ENCODE peak calls at places on chromosomes 5 and 9, in four cellular contexts. X is GM12878, J is GOT3, N is Kasumi-1. K is an unnamed sample.

GRCh38 chr5:121090822-121091221 is 626.7 kb downstream of the PRR16 start:
- DNase-seq in X (no peak), J (no peak), N (no peak), K (no peak)

GRCh38 chr9:89179920-89180667 is 1.5 kb upstream of the SHC3 start:
- DNase-seq in X (no peak), J (peak; percentile 66), N (peak; percentile 96), K (no peak)

GRCh38 chr9:79224672-79225433 is 346.9 kb upstream of the TLE4 start:
- DNase-seq in X (no peak), J (no peak), N (peak; percentile 7), K (no peak)

GRCh38 chr5:433836-434235 is 9.1 kb upstream of the EXOC3 start:
- DNase-seq in X (no peak), J (no peak), N (no peak), K (no peak)

GRCh38 chr5:998975-999501 is 9.6 kb upstream of the NKD2 start:
- DNase-seq in X (no peak), J (no peak), N (no peak), K (no peak)

GRCh38 chr5:64635056-64635686 is 55.1 kb upstream of the SHISAL2B start:
- DNase-seq in X (no peak), J (no peak), N (peak; percentile 71), K (peak; percentile 0)

GRCh38 chr5:17355585-17356346 is 138.3 kb downstream of the BASP1 start:
- DNase-seq in X (no peak), J (no peak), N (no peak), K (no peak)

GRCh38 chr9:129995409-129996160 is 47.4 kb downstream of the FNBP1 start:
- DNase-seq in X (no peak), J (no peak), N (no peak), K (no peak)

GRCh38 chr5:132445640-132445923 is 45.0 kb downstream of the IRF1 start:
- DNase-seq in X (no peak), J (no peak), N (no peak), K (no peak)

GRCh38 chr9:76452839-76453238 is 6.1 kb upstream of the GCNT1 start:
- DNase-seq in X (no peak), J (no peak), N (no peak), K (no peak)

GRCh38 chr5:143721960-143722359 is 90.0 kb upstream of the HMHB1 start:
- DNase-seq in X (no peak), J (no peak), N (no peak), K (no peak)

GRCh38 chr5:79976759-79977515 is 14.1 kb downstream of the MTX3 start:
- DNase-seq in X (no peak), J (no peak), N (no peak), K (no peak)

GRCh38 chr5:6676702-6677101 is 36.5 kb upstream of the TENT4A start:
- DNase-seq in X (no peak), J (no peak), N (no peak), K (no peak)

GRCh38 chr5:1800470-1801060 is 642 bp upstream of the NDUFS6 start:
- DNase-seq in X (no peak), J (no peak), N (peak; percentile 35), K (no peak)

GRCh38 chr9:135290566-135290965 is 189.0 kb upstream of the PPP1R26 start:
- DNase-seq in X (no peak), J (no peak), N (no peak), K (no peak)

GRCh38 chr9:113511047-113511521 is 47.6 kb downstream of the RGS3 start:
- DNase-seq in X (no peak), J (no peak), N (no peak), K (no peak)

GRCh38 chr9:106918825-106919509 is 56.0 kb downstream of the ZNF462 start:
- DNase-seq in X (no peak), J (no peak), N (no peak), K (no peak)

K was measured in GM12864.